ENCODE peak calls at places on chromosomes 3 and 15, in ten cellular contexts. S is Peyer's patch, N is T-helper 17 cell, V is COR-L47, F is AML-193, C is HT1080, E is GM13976, G is adipocyte, D is AG04449, J is iPS DF 6.9. R is an unnamed sample.

GRCh38 chr3:114756506-114757279 is 390.4 kb downstream of the ZBTB20 start:
- DNase-seq in J (no peak), C (no peak), N (no peak), E (peak; percentile 16), D (no peak), S (no peak), F (no peak), V (no peak), G (peak; percentile 45), R (no peak)

GRCh38 chr3:16600771-16601538 is 4.3 kb downstream of the DAZL start:
- DNase-seq in J (peak; percentile 41), C (peak; percentile 44), N (peak; percentile 77), S (peak; percentile 95), F (peak; percentile 56), G (peak; percentile 94), D (peak; percentile 53), V (peak; percentile 52), E (peak; percentile 64), R (peak; percentile 80)

GRCh38 chr3:43902415-43902814 is 211.7 kb downstream of the ABHD5 start:
- DNase-seq in C (no peak), S (no peak), N (no peak), F (no peak), D (no peak), G (peak; percentile 57), V (no peak), J (no peak), E (no peak), R (no peak)

GRCh38 chr3:84742915-84743314 is 215.9 kb upstream of the CADM2 start:
- DNase-seq in N (no peak), V (no peak), G (no peak), S (no peak), C (no peak), F (no peak), D (no peak), J (no peak), E (no peak), R (no peak)

GRCh38 chr3:48919215-48920138 is 835 bp downstream of the ARIH2 start:
- DNase-seq in E (peak; percentile 81), N (peak; percentile 29), F (peak; percentile 71), C (peak; percentile 81), V (peak; percentile 9), G (peak; percentile 74), S (peak; percentile 56), J (no peak), D (no peak), R (peak; percentile 76)

GRCh38 chr3:96831175-96831574 is 16.8 kb downstream of the EPHA6 start:
- DNase-seq in S (no peak), J (no peak), V (no peak), F (no peak), C (no peak), G (no peak), N (no peak), D (no peak), E (no peak), R (no peak)

GRCh38 chr3:66816110-66816761 is 181.9 kb upstream of the KBTBD8 start:
- DNase-seq in N (no peak), D (peak; percentile 36), C (peak; percentile 60), F (peak; percentile 82), S (no peak), E (peak; percentile 45), G (peak; percentile 89), V (peak; percentile 32), J (peak; percentile 39), R (peak; percentile 85)

GRCh38 chr15:67296188-67296587 is 41.6 kb downstream of the IQCH start:
- DNase-seq in E (no peak), S (no peak), G (no peak), C (no peak), F (no peak), D (no peak), J (peak; percentile 9), N (no peak), V (no peak), R (no peak)

GRCh38 chr3:127589600-127590281 is 792 bp downstream of the TPRA1 start:
- DNase-seq in J (no peak), V (no peak), C (no peak), F (no peak), S (peak; percentile 54), N (no peak), D (no peak), E (no peak), G (peak; percentile 69), R (no peak)

GRCh38 chr3:187713504-187713903 is 11.1 kb upstream of the RTP2 start:
- DNase-seq in G (peak; percentile 13), N (no peak), C (peak; percentile 87), D (no peak), J (no peak), S (no peak), F (no peak), E (no peak), V (no peak), R (peak; percentile 11)